ENCODE peak calls at places on chromosomes 13 and 19, in six cellular contexts. C is NCI-H2081 treated with DMSO at 0.1 percent for 48 hours; I is T-helper 22 cell; F is WTC11; E is OCI-LY7; X is activated CD4-positive, alpha-beta T cell treated with anti-CD3 and anti-CD28 coated beads for 48 hours. Z is an unnamed sample.

GRCh38 chr13:71817335-71817734 is 49.7 kb downstream of the DACH1 start:
- DNase-seq in I (no peak), F (no peak), E (no peak), C (no peak), X (no peak), Z (no peak)

GRCh38 chr13:33078268-33078667 is 62.0 kb downstream of the KL start:
- DNase-seq in C (no peak), F (no peak), X (no peak), E (no peak), I (no peak), Z (no peak)

GRCh38 chr13:95603887-95604533 is 40.5 kb downstream of the DZIP1 start:
- DNase-seq in C (no peak), F (no peak), X (no peak), I (no peak), E (no peak), Z (no peak)

GRCh38 chr19:42113641-42114348 is 18.5 kb downstream of the POU2F2 start:
- DNase-seq in X (no peak), C (no peak), E (peak), I (no peak), F (no peak), Z (peak)

GRCh38 chr13:91247768-91248167 is 99.7 kb upstream of the MIR17HG start:
- DNase-seq in C (no peak), X (no peak), E (peak), I (no peak), F (no peak), Z (no peak)

GRCh38 chr13:34764246-34764645 is 177.8 kb upstream of the NBEA start:
- DNase-seq in E (no peak), X (no peak), C (no peak), F (no peak), I (no peak), Z (no peak)

GRCh38 chr13:73938375-73939070 is 195.7 kb downstream of the KLF12 start:
- DNase-seq in I (no peak), C (no peak), E (no peak), X (no peak), F (no peak), Z (no peak)

GRCh38 chr13:72530471-72530870 is 197.0 kb downstream of the MZT1 start:
- DNase-seq in F (no peak), I (no peak), X (no peak), E (no peak), C (no peak), Z (no peak)

GRCh38 chr13:73303858-73304257 is 245.1 kb downstream of the KLF5 start:
- DNase-seq in C (no peak), F (no peak), X (peak), E (no peak), I (no peak), Z (no peak)

GRCh38 chr13:24605923-24606372 is 74.3 kb upstream of the ATP12A start:
- DNase-seq in E (no peak), F (no peak), C (no peak), I (no peak), X (no peak), Z (peak)

GRCh38 chr13:88031980-88032562 is 360.9 kb downstream of the SLITRK5 start:
- DNase-seq in X (no peak), C (no peak), E (no peak), I (no peak), F (no peak), Z (no peak)

GRCh38 chr19:29537601-29538000 is 11.8 kb downstream of the VSTM2B start:
- DNase-seq in C (no peak), F (no peak), E (no peak), I (no peak), X (no peak), Z (no peak)

GRCh38 chr19:41595258-41595889 is 19.4 kb downstream of the CEACAM21 start:
- DNase-seq in F (peak), E (peak), I (peak), C (peak), X (peak), Z (peak)

GRCh38 chr19:43438291-43439162 is 23.8 kb downstream of the TEX101 start:
- DNase-seq in C (no peak), X (peak), F (no peak), E (no peak), I (no peak), Z (no peak)

GRCh38 chr13:99374994-99375805 is 68.0 kb upstream of the GPR183 start:
- DNase-seq in X (no peak), C (no peak), E (peak), I (no peak), F (no peak), Z (peak)

GRCh38 chr13:110232756-110233155 is 74.2 kb downstream of the COL4A1 start:
- DNase-seq in E (no peak), F (no peak), X (no peak), C (no peak), I (no peak), Z (no peak)

GRCh38 chr13:73177017-73177416 is 118.2 kb downstream of the KLF5 start:
- DNase-seq in C (no peak), I (no peak), X (no peak), E (no peak), F (no peak), Z (no peak)

GRCh38 chr19:1065606-1066109 is 1.3 kb upstream of the ARHGAP45 start:
- DNase-seq in E (no peak), I (no peak), X (no peak), F (no peak), C (no peak), Z (peak)

GRCh38 chr13:22801402-22802003 is 379.3 kb upstream of the SGCG start:
- DNase-seq in C (peak), E (peak), F (no peak), I (no peak), X (no peak), Z (peak)

GRCh38 chr19:14764401-14764800 is 14.0 kb downstream of the ADGRE2 start:
- DNase-seq in X (no peak), I (no peak), F (no peak), C (no peak), E (no peak), Z (no peak)

GRCh38 chr13:98429977-98430785 is 146.7 kb downstream of the STK24 start:
- DNase-seq in C (no peak), E (no peak), F (no peak), I (no peak), X (no peak), Z (no peak)